ENCODE peak calls at places on chromosomes 13 and 19, in five cellular contexts. One of them, this sample, is unnamed.

GRCh38 chr13:73248711-73249580 is 190.1 kb downstream of the KLF5 start:
- DNase-seq in A549: no peak
- DNase-seq in heart right ventricle: no peak
- DNase-seq in stomach: peak; percentile 64
- DNase-seq in WTC11: no peak
- DNase-seq in this sample: no peak

GRCh38 chr13:111666377-111666776 is 345.9 kb downstream of the TEX29 start:
- DNase-seq in A549: no peak
- DNase-seq in heart right ventricle: no peak
- DNase-seq in stomach: no peak
- DNase-seq in WTC11: no peak
- DNase-seq in this sample: no peak

GRCh38 chr19:6011794-6012193 is 33.9 kb upstream of the RANBP3 start:
- DNase-seq in A549: no peak
- DNase-seq in heart right ventricle: no peak
- DNase-seq in stomach: no peak
- DNase-seq in WTC11: no peak
- DNase-seq in this sample: no peak

GRCh38 chr13:101654916-101655315 is 202.4 kb downstream of the ITGBL1 start:
- DNase-seq in A549: no peak
- DNase-seq in heart right ventricle: no peak
- DNase-seq in stomach: no peak
- DNase-seq in WTC11: no peak
- DNase-seq in this sample: no peak

GRCh38 chr19:14507704-14508246 is 10.4 kb downstream of the DNAJB1 start:
- DNase-seq in A549: no peak
- DNase-seq in heart right ventricle: no peak
- DNase-seq in stomach: no peak
- DNase-seq in WTC11: no peak
- DNase-seq in this sample: no peak

GRCh38 chr19:1441022-1441426 is 2.8 kb downstream of the RPS15 start:
- DNase-seq in A549: no peak
- DNase-seq in heart right ventricle: no peak
- DNase-seq in stomach: no peak
- DNase-seq in WTC11: no peak
- DNase-seq in this sample: no peak

GRCh38 chr13:78382946-78383542 is 220.3 kb downstream of the POU4F1 start:
- DNase-seq in A549: no peak
- DNase-seq in heart right ventricle: no peak
- DNase-seq in stomach: no peak
- DNase-seq in WTC11: no peak
- DNase-seq in this sample: no peak

GRCh38 chr19:55088021-55088451 is 12.4 kb downstream of the EPS8L1 start:
- DNase-seq in A549: no peak
- DNase-seq in heart right ventricle: no peak
- DNase-seq in stomach: no peak
- DNase-seq in WTC11: peak; percentile 17
- DNase-seq in this sample: no peak

GRCh38 chr13:73187106-73187505 is 128.3 kb downstream of the KLF5 start:
- DNase-seq in A549: no peak
- DNase-seq in heart right ventricle: no peak
- DNase-seq in stomach: no peak
- DNase-seq in WTC11: no peak
- DNase-seq in this sample: no peak

GRCh38 chr19:28426902-28427232 is 786.1 kb downstream of the UQCRFS1 start:
- DNase-seq in A549: no peak
- DNase-seq in heart right ventricle: no peak
- DNase-seq in stomach: no peak
- DNase-seq in WTC11: no peak
- DNase-seq in this sample: no peak

DNA sequence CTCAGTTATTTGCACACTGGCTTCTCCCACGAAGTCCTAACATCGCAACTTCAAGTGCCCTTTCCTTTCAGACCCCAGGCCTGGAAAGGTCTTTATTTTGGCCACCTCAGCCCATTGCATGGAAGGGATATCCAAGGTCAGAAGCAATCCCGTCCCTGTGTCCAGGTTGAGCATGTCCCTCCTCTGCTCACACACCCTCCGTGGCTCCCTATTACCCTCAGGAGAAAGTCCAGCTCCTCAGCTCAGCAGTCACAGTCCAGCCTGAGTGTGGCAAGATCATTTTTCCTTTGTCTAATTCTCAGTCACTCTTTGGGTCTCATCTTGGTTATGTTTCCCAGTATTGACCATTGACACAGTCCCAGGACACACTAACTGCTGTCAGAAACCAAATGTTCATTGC is 19.2 kb downstream of the ARRDC2 start:
- DNase-seq in A549: no peak
- DNase-seq in heart right ventricle: no peak
- DNase-seq in stomach: no peak
- DNase-seq in WTC11: no peak
- DNase-seq in this sample: no peak
- TF ChIP-seq CTCF in A549: no peak
- TF ChIP-seq CTCF in heart right ventricle: no peak
- TF ChIP-seq CTCF in stomach: no peak
- TF ChIP-seq CTCF in WTC11: no peak
- TF ChIP-seq CTCF in this sample: no peak

DNA sequence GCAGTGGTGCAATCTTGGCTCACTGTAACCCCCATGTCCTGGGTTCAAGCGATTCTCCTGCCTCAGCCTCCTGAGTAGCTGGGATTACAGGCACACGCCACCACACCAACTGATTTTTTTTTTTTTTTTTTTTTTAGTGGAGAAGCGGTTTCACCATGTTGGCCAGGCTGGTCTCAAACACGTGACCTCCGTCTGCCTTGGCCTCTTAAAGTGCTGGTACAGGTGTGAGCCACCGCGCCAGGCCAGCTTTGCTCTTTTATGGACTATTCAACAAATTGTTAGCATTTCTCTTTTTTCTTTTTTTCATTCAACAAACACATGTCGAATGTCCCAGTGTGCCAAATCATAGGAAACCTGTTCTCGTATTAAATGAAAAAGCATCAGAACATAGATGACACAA is 99.6 kb downstream of the INSR start:
- DNase-seq in A549: no peak
- DNase-seq in heart right ventricle: no peak
- DNase-seq in stomach: no peak
- DNase-seq in WTC11: no peak
- DNase-seq in this sample: no peak
- TF ChIP-seq CTCF in A549: no peak
- TF ChIP-seq CTCF in heart right ventricle: no peak
- TF ChIP-seq CTCF in stomach: no peak
- TF ChIP-seq CTCF in WTC11: no peak
- TF ChIP-seq CTCF in this sample: no peak

GRCh38 chr19:35270381-35270811 is 1.6 kb downstream of the USF2 start:
- DNase-seq in A549: no peak
- DNase-seq in heart right ventricle: no peak
- DNase-seq in stomach: no peak
- DNase-seq in WTC11: no peak
- DNase-seq in this sample: no peak

GRCh38 chr19:35273686-35274259 is 5.0 kb downstream of the USF2 start:
- DNase-seq in A549: no peak
- DNase-seq in heart right ventricle: no peak
- DNase-seq in stomach: no peak
- DNase-seq in WTC11: no peak
- DNase-seq in this sample: no peak

GRCh38 chr19:35271546-35271945 is 2.8 kb downstream of the USF2 start:
- DNase-seq in A549: no peak
- DNase-seq in heart right ventricle: no peak
- DNase-seq in stomach: no peak
- DNase-seq in WTC11: no peak
- DNase-seq in this sample: no peak

GRCh38 chr19:35272954-35273649 is 4.3 kb downstream of the USF2 start:
- DNase-seq in A549: no peak
- DNase-seq in heart right ventricle: no peak
- DNase-seq in stomach: no peak
- DNase-seq in WTC11: no peak
- DNase-seq in this sample: no peak

DNA sequence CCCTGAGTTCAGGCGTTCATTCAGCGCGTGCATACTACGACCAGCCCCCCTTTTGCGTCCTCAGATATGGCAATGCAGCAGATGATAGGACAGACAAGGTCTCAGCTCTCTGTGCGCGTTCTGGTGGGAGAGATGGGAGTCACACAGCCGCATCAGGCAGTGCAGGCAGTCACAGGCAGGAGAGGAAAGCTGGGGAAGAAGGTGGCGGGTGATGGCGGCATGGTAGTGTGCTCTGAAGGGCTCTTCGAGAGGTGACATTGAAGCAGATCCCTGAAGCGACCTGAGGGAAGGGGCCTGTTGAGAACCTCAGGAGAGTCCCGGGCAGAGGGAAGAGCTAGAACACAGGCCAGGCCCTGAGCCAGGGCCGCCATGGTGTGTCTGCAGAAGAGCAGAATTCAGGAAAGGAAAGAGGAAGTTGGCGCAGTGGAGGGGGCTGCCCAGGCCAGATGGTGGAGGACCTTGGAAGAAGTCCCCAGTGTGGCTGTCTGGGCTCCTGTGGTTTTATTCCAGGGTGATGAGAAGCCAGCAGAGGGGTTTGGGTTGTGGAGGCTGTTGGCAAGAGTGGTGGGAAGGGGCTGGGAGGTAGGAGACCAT is 3.5 kb downstream of the USF2 start:
- DNase-seq in A549: no peak
- DNase-seq in heart right ventricle: no peak
- DNase-seq in stomach: no peak
- DNase-seq in WTC11: no peak
- DNase-seq in this sample: no peak
- TF ChIP-seq CTCF in A549: no peak
- TF ChIP-seq CTCF in heart right ventricle: no peak
- TF ChIP-seq CTCF in stomach: no peak
- TF ChIP-seq CTCF in WTC11: no peak
- TF ChIP-seq CTCF in this sample: no peak

DNA sequence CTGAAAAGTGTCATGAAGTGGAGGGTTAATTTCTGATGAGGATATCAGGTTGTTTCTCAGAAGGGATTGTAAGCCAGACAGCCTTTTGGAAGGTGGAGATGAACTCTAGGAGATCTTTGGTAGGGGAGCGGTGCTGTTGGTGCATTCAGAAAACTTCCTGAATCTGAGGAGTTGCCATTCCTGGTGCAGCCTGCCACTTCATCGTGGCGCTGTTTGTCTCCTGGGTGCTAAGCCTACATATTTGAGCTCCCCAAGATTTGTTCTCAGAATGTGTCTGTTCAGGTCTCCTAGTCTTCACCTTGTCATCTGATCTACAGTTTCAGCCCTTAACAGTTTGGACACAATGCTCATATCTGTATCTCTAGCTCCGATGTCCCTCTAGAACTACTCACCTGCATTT is 285.6 kb downstream of the MTUS2 start:
- DNase-seq in A549: peak; percentile 1
- DNase-seq in heart right ventricle: no peak
- DNase-seq in stomach: no peak
- DNase-seq in WTC11: peak; percentile 36
- DNase-seq in this sample: no peak
- TF ChIP-seq CTCF in A549: no peak
- TF ChIP-seq CTCF in heart right ventricle: no peak
- TF ChIP-seq CTCF in stomach: no peak
- TF ChIP-seq CTCF in WTC11: peak; percentile 57
- TF ChIP-seq CTCF in this sample: no peak

GRCh38 chr13:33285420-33286124 is at the start of gene STARD13:
- DNase-seq in A549: peak; percentile 78
- DNase-seq in heart right ventricle: peak; percentile 89
- DNase-seq in stomach: peak; percentile 92
- DNase-seq in WTC11: peak; percentile 86
- DNase-seq in this sample: peak; percentile 95
- TF ChIP-seq CTCF in A549: no peak
- TF ChIP-seq CTCF in heart right ventricle: peak; percentile 48
- TF ChIP-seq CTCF in stomach: peak; percentile 18
- TF ChIP-seq CTCF in WTC11: no peak
- TF ChIP-seq CTCF in this sample: no peak

DNA sequence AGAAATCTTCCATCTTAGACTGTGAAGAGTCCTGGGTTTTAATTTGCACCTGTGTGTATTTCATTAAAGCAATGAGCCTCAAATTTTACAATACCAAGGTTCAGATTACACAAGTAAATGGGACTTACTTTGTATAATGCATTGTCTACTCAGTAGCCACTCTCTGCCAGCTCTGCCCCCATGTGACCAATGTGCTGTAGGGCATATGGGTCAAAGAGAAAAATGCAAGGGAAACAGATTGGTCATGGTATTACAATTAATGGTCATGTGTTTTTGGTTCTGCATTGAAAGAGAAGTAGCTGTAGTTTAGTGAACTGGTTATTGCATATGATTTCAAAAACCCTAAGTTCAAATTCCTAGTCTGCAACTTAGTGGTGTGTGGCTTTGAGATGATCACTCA is 545.5 kb downstream of the SUCLA2 start:
- DNase-seq in A549: no peak
- DNase-seq in heart right ventricle: no peak
- DNase-seq in stomach: no peak
- DNase-seq in WTC11: peak; percentile 12
- DNase-seq in this sample: no peak
- TF ChIP-seq CTCF in A549: no peak
- TF ChIP-seq CTCF in heart right ventricle: no peak
- TF ChIP-seq CTCF in stomach: no peak
- TF ChIP-seq CTCF in WTC11: no peak
- TF ChIP-seq CTCF in this sample: no peak

GRCh38 chr13:110108348-110109139 is 198.4 kb downstream of the COL4A1 start:
- DNase-seq in A549: peak; percentile 77
- DNase-seq in heart right ventricle: peak; percentile 81
- DNase-seq in stomach: peak; percentile 76
- DNase-seq in WTC11: peak; percentile 71
- DNase-seq in this sample: no peak

GRCh38 chr13:110110783-110111182 is 196.2 kb downstream of the COL4A1 start:
- DNase-seq in A549: no peak
- DNase-seq in heart right ventricle: no peak
- DNase-seq in stomach: no peak
- DNase-seq in WTC11: no peak
- DNase-seq in this sample: no peak

GRCh38 chr13:110109910-110110309 is 197.0 kb downstream of the COL4A1 start:
- DNase-seq in A549: no peak
- DNase-seq in heart right ventricle: peak; percentile 79
- DNase-seq in stomach: no peak
- DNase-seq in WTC11: no peak
- DNase-seq in this sample: peak; percentile 63

GRCh38 chr13:110107568-110108347 is 199.2 kb downstream of the COL4A1 start:
- DNase-seq in A549: no peak
- DNase-seq in heart right ventricle: no peak
- DNase-seq in stomach: no peak
- DNase-seq in WTC11: peak; percentile 65
- DNase-seq in this sample: no peak

DNA sequence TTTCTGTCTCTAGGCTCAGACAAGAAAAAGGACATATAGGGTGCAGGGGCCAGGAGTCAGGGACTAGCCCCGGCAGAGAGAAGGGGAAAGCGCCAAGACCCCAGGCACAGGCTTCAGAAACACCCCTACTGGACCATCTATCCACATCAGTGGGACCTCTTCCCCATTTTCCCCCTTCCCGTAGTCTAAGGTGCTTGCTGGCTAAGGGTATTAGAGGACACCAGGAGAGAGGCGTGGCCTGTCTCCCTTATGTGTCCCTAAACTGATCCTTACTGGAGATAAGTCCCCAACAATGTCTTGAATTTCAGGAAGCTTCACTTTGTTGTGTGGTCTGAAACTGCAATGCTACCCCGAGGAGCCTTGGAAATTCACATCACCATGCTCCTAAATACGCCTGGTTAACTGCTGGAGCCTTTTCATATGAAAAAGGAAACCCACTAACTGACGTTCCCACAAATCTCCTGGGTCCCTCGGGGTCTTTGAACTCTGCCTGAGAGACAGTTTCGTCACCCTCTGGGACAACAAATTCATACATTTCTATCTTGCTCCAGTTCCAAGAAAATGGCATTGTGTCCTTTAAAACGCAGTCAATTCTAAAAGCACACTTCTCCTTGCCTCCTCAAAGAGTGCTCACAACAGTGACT is 197.7 kb downstream of the COL4A1 start:
- DNase-seq in A549: no peak
- DNase-seq in heart right ventricle: no peak
- DNase-seq in stomach: no peak
- DNase-seq in WTC11: no peak
- DNase-seq in this sample: no peak
- TF ChIP-seq CTCF in A549: no peak
- TF ChIP-seq CTCF in heart right ventricle: no peak
- TF ChIP-seq CTCF in stomach: no peak
- TF ChIP-seq CTCF in WTC11: no peak
- TF ChIP-seq CTCF in this sample: no peak